ENCODE peak calls at places on chromosomes 12 and 14, in nine cellular contexts. W is dorsolateral prefrontal cortex, R is esophagus squamous epithelium, M is MCF 10A, U is type B pancreatic cell, T is PC-3, B is thyroid gland, P is neural progenitor cell, C is brain microvascular endothelial cell. A is an unnamed sample.

GRCh38 chr12:51846911-51847829 is 1.3 kb downstream of the FIGNL2 start:
- DNase-seq in W (no peak), R (no peak), M (no peak), U (no peak), T (no peak), B (peak), P (peak), C (no peak), A (no peak)

GRCh38 chr12:51262758-51263177 is 7.4 kb downstream of the SMAGP start:
- DNase-seq in W (no peak), R (no peak), M (peak), U (no peak), T (peak), B (peak), P (peak), C (peak), A (no peak)

GRCh38 chr12:112116232-112117060 is 7.9 kb upstream of the NAA25 start:
- DNase-seq in W (peak), R (no peak), M (peak), U (no peak), T (no peak), B (peak), P (peak), C (peak), A (peak)

GRCh38 chr12:127607146-127607725 is 659.7 kb upstream of the TMEM132C start:
- DNase-seq in W (no peak), R (no peak), M (no peak), U (no peak), T (no peak), B (no peak), P (no peak), C (no peak), A (no peak)

GRCh38 chr12:43277630-43278267 is 274.3 kb downstream of the ADAMTS20 start:
- DNase-seq in W (no peak), R (no peak), M (no peak), U (no peak), T (peak), B (no peak), P (no peak), C (peak), A (no peak)

GRCh38 chr12:67630373-67631088 is 18.0 kb upstream of the DYRK2 start:
- DNase-seq in W (no peak), R (peak), M (no peak), U (no peak), T (peak), B (peak), P (peak), C (no peak), A (no peak)

GRCh38 chr12:52204931-52205505 is 13.2 kb upstream of the KRT80 start:
- DNase-seq in W (peak), R (no peak), M (no peak), U (no peak), T (no peak), B (no peak), P (no peak), C (no peak), A (no peak)

GRCh38 chr12:24177889-24178288 is 228.4 kb upstream of the SOX5 start:
- DNase-seq in W (no peak), R (no peak), M (no peak), U (no peak), T (no peak), B (peak), P (no peak), C (no peak), A (no peak)

GRCh38 chr14:78143489-78144145 is 26.6 kb upstream of the NRXN3 start:
- DNase-seq in W (no peak), R (no peak), M (peak), U (no peak), T (peak), B (no peak), P (no peak), C (no peak), A (no peak)

GRCh38 chr12:67545298-67545697 is 103.2 kb upstream of the DYRK2 start:
- DNase-seq in W (no peak), R (no peak), M (no peak), U (no peak), T (no peak), B (no peak), P (no peak), C (no peak), A (no peak)

GRCh38 chr12:114404451-114405198 is 1.3 kb downstream of the TBX5 start:
- DNase-seq in W (no peak), R (no peak), M (no peak), U (no peak), T (no peak), B (no peak), P (no peak), C (no peak), A (no peak)

GRCh38 chr12:29743801-29744200 is 39.9 kb downstream of the TMTC1 start:
- DNase-seq in W (no peak), R (no peak), M (peak), U (no peak), T (peak), B (no peak), P (no peak), C (peak), A (no peak)

GRCh38 chr12:6944381-6945186 is 762 bp downstream of the C12orf57 start:
- DNase-seq in W (peak), R (peak), M (peak), U (peak), T (peak), B (peak), P (peak), C (peak), A (peak)

GRCh38 chr14:65299837-65300236 is 112.7 kb upstream of the FUT8 start:
- DNase-seq in W (no peak), R (no peak), M (no peak), U (no peak), T (no peak), B (no peak), P (no peak), C (no peak), A (no peak)

GRCh38 chr12:49894754-49895153 is 8.9 kb downstream of the FAIM2 start:
- DNase-seq in W (no peak), R (no peak), M (no peak), U (no peak), T (no peak), B (no peak), P (no peak), C (no peak), A (no peak)

GRCh38 chr12:22014783-22015144 is 31.3 kb upstream of the CMAS start:
- DNase-seq in W (no peak), R (no peak), M (no peak), U (no peak), T (no peak), B (no peak), P (no peak), C (peak), A (no peak)

GRCh38 chr12:14452865-14453264 is 87.4 kb downstream of the ATF7IP start:
- DNase-seq in W (no peak), R (no peak), M (no peak), U (no peak), T (no peak), B (no peak), P (no peak), C (no peak), A (no peak)

GRCh38 chr12:14450479-14450878 is 85.0 kb downstream of the ATF7IP start:
- DNase-seq in W (no peak), R (no peak), M (no peak), U (no peak), T (no peak), B (no peak), P (no peak), C (no peak), A (no peak)

DNA sequence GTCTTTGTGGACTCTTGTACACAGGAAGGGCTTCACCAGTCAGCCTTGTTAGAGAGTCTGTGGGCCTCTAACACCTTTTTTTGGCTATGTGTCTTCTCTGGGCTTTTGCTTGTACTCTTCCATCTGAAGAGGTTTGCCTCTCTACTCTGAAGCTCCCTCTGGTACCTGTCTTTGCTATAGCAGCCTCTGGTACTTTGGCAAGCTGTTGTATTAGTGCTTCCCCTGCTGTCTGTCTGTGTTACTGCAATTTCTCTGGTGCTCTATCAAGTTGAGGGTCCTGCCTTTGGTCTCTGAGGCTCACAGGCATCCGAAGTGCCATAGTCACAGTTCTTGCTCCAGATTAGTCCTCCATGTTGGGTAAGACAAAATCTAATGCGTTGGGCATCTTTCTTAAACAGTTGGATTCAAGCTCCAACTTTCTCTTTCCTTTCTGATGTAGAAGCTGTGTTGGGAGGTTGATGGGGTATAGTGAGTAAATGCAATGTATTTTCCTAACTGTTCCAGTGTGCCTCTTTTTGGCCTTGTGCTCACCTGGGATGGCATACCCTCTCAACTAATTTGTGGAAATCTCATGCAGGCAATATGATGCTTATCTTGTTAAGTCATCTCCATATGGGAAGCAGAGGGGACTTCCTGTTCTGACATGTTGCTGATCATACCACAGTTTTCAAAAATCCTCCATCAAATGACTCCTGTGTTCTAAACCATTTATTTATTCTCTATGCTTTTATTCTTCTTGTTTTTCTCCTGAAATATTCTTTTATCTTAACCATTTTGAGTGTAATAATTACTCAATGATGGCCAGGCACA is 88.8 kb downstream of the ATF7IP start:
- DNase-seq in W (no peak), R (no peak), M (peak), U (no peak), T (peak), B (no peak), P (peak), C (peak), A (no peak)
- TF ChIP-seq CTCF in W (no peak), R (peak), M (peak), U (peak), T (peak), B (peak), P (peak), C (peak), A (peak)

GRCh38 chr14:75627406-75627805 is 33.3 kb downstream of the ERG28 start:
- DNase-seq in W (no peak), R (no peak), M (no peak), U (no peak), T (no peak), B (no peak), P (no peak), C (no peak), A (no peak)
- TF ChIP-seq CTCF in W (no peak), R (no peak), M (no peak), U (no peak), T (no peak), B (no peak), P (no peak), C (no peak), A (no peak)

DNA sequence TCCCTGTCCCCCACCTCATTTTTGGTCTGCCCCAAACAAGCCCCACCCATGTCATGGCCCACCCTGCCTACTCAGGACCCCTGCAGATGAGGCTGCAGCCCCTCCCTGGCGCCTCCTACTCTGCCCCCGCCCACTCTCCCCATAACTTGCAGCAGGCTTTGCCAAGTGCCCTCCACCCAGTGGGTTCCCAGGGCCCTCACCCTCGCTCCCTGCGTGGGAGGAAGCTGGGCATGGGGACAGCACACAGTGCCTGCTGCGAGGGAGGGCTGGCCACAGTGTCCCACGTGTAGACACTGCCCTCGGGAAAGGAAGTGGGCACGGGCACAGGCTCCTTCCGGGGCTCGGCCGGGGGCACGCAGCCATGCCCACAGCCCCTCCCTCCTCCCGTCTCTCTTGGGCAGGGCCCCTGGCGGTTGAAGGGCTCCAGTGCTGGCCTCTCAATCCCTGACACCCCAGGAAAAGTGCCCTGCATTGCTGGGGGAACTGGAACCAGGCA is 9.4 kb downstream of the AKT1 start:
- DNase-seq in W (no peak), R (no peak), M (no peak), U (no peak), T (no peak), B (peak), P (no peak), C (no peak), A (no peak)
- TF ChIP-seq CTCF in W (no peak), R (no peak), M (no peak), U (no peak), T (no peak), B (peak), P (no peak), C (no peak), A (no peak)

DNA sequence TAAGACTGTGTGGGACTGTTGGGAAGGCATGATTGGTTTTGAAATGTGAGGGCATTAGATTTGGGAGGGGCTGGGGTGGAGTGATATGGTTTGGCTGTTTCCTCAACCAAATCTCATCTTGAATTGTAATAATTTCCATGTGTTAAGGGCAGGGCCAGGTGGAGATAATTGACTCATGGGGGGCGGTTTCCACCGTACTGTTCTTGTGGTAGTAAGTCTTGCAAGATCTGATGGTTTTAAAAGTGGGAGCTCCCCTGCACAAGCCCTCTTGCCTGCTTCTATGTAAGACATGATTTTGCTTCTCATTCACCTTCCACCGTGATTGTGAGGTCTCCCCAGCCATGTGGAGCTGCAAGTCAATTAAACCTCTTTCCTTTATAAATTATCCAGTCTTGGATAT is 76.6 kb upstream of the PPFIA2 start:
- DNase-seq in W (no peak), R (no peak), M (no peak), U (no peak), T (no peak), B (no peak), P (no peak), C (no peak), A (no peak)
- TF ChIP-seq CTCF in W (no peak), R (no peak), M (no peak), U (no peak), T (no peak), B (no peak), P (no peak), C (no peak), A (no peak)

DNA sequence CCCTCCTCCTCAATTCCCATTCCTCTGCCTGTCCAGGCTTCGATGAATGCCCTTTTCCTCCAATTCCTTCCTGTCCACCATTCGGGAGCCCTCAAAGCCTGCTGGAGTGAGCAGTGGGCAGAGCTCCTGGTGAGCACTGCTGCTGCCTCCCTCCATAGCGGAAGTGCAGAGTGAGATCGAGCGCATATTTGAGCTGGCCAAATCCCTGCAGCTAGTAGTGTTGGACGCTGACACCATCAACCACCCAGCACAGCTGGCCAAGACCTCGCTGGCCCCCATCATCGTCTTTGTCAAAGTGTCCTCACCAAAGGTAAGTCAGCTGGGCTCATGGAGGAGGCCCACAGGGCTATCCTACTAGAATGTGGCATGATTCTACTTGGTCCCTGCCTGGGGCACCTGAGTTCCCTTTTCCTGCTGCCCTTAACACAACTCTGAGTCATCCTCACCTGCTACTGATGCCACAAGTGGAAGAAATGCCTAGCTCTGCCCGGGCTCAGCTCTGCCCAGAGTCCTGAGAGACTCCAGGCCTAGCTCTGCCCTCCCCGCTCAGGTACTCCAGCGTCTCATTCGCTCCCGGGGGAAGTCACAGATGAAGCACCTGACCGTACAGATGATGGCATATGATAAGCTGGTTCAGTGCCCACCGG is 8.0 kb downstream of the CACNB3 start:
- DNase-seq in W (no peak), R (no peak), M (peak), U (no peak), T (peak), B (no peak), P (no peak), C (no peak), A (no peak)
- TF ChIP-seq CTCF in W (no peak), R (no peak), M (no peak), U (no peak), T (no peak), B (no peak), P (no peak), C (no peak), A (no peak)